ENCODE peak calls at places on chromosomes 3 and 15, in seven cellular contexts. One of them, this sample, is unnamed.

GRCh38 chr15:89399070-89399389 is 64.4 kb upstream of the POLG start:
- DNase-seq in hepatocyte: no peak
- DNase-seq in mammary epithelial cell: no peak
- DNase-seq in BE2C: no peak
- DNase-seq in GM12865: no peak
- DNase-seq in cardiac fibroblast: no peak
- DNase-seq in psoas muscle: no peak
- DNase-seq in this sample: no peak

GRCh38 chr15:67174864-67175573 is 79.4 kb downstream of the AAGAB start:
- DNase-seq in hepatocyte: peak
- DNase-seq in BE2C: peak
- DNase-seq in cardiac fibroblast: peak
- DNase-seq in psoas muscle: no peak
- DNase-seq in GM12865: peak
- DNase-seq in mammary epithelial cell: peak
- DNase-seq in this sample: peak

GRCh38 chr15:90836296-90836871 is 32.0 kb upstream of the FURIN start:
- DNase-seq in GM12865: no peak
- DNase-seq in hepatocyte: peak
- DNase-seq in mammary epithelial cell: no peak
- DNase-seq in cardiac fibroblast: peak
- DNase-seq in BE2C: peak
- DNase-seq in psoas muscle: no peak
- DNase-seq in this sample: peak

GRCh38 chr3:135851201-135852061 is 114.1 kb upstream of the PPP2R3A start:
- DNase-seq in psoas muscle: no peak
- DNase-seq in BE2C: no peak
- DNase-seq in mammary epithelial cell: peak
- DNase-seq in hepatocyte: no peak
- DNase-seq in cardiac fibroblast: peak
- DNase-seq in GM12865: no peak
- DNase-seq in this sample: peak

GRCh38 chr15:41585140-41586047 is 26.4 kb downstream of the TYRO3 start:
- DNase-seq in psoas muscle: peak
- DNase-seq in BE2C: peak
- DNase-seq in cardiac fibroblast: peak
- DNase-seq in GM12865: no peak
- DNase-seq in hepatocyte: peak
- DNase-seq in mammary epithelial cell: peak
- DNase-seq in this sample: peak

GRCh38 chr3:153052096-153052460 is 109.9 kb upstream of the RAP2B start:
- DNase-seq in psoas muscle: no peak
- DNase-seq in hepatocyte: peak
- DNase-seq in cardiac fibroblast: peak
- DNase-seq in BE2C: no peak
- DNase-seq in mammary epithelial cell: peak
- DNase-seq in GM12865: no peak
- DNase-seq in this sample: peak

GRCh38 chr3:71130516-71131384 is 452.8 kb downstream of the FOXP1 start:
- DNase-seq in hepatocyte: peak
- DNase-seq in GM12865: peak
- DNase-seq in psoas muscle: peak
- DNase-seq in cardiac fibroblast: peak
- DNase-seq in BE2C: peak
- DNase-seq in mammary epithelial cell: peak
- DNase-seq in this sample: peak

GRCh38 chr3:126085841-126086240 is 1.9 kb upstream of the SLC41A3 start:
- DNase-seq in cardiac fibroblast: no peak
- DNase-seq in psoas muscle: no peak
- DNase-seq in GM12865: no peak
- DNase-seq in hepatocyte: no peak
- DNase-seq in BE2C: no peak
- DNase-seq in mammary epithelial cell: no peak
- DNase-seq in this sample: no peak

GRCh38 chr15:55434989-55435825 is 26.9 kb downstream of the PIERCE2 start:
- DNase-seq in cardiac fibroblast: peak
- DNase-seq in mammary epithelial cell: peak
- DNase-seq in BE2C: no peak
- DNase-seq in hepatocyte: peak
- DNase-seq in GM12865: peak
- DNase-seq in psoas muscle: no peak
- DNase-seq in this sample: peak

GRCh38 chr3:16511561-16512434 is 1.7 kb downstream of the RFTN1 start:
- DNase-seq in cardiac fibroblast: peak
- DNase-seq in GM12865: peak
- DNase-seq in hepatocyte: no peak
- DNase-seq in BE2C: no peak
- DNase-seq in mammary epithelial cell: no peak
- DNase-seq in psoas muscle: peak
- DNase-seq in this sample: peak

GRCh38 chr15:72197460-72198409 is at the start of gene GRAMD2A:
- DNase-seq in psoas muscle: peak
- DNase-seq in mammary epithelial cell: peak
- DNase-seq in hepatocyte: peak
- DNase-seq in BE2C: peak
- DNase-seq in cardiac fibroblast: peak
- DNase-seq in GM12865: peak
- DNase-seq in this sample: peak

GRCh38 chr3:126360714-126361060 is 3.5 kb upstream of the KLF15 start:
- DNase-seq in mammary epithelial cell: no peak
- DNase-seq in hepatocyte: no peak
- DNase-seq in GM12865: no peak
- DNase-seq in psoas muscle: no peak
- DNase-seq in BE2C: peak
- DNase-seq in cardiac fibroblast: no peak
- DNase-seq in this sample: no peak

GRCh38 chr3:169871129-169871886 is 1.6 kb upstream of the LRRC31 start:
- DNase-seq in BE2C: no peak
- DNase-seq in hepatocyte: no peak
- DNase-seq in cardiac fibroblast: no peak
- DNase-seq in GM12865: peak
- DNase-seq in mammary epithelial cell: peak
- DNase-seq in psoas muscle: no peak
- DNase-seq in this sample: peak

GRCh38 chr3:13378155-13378554 is 42.0 kb downstream of the NUP210 start:
- DNase-seq in mammary epithelial cell: no peak
- DNase-seq in hepatocyte: no peak
- DNase-seq in psoas muscle: no peak
- DNase-seq in GM12865: peak
- DNase-seq in BE2C: no peak
- DNase-seq in cardiac fibroblast: peak
- DNase-seq in this sample: no peak

GRCh38 chr3:51394541-51394940 is 3.5 kb downstream of the RBM15B start:
- DNase-seq in GM12865: no peak
- DNase-seq in BE2C: no peak
- DNase-seq in mammary epithelial cell: no peak
- DNase-seq in hepatocyte: no peak
- DNase-seq in psoas muscle: no peak
- DNase-seq in cardiac fibroblast: no peak
- DNase-seq in this sample: no peak
- H3K4me3 ChIP-seq in GM12865: no peak
- H3K4me3 ChIP-seq in BE2C: no peak
- H3K4me3 ChIP-seq in mammary epithelial cell: no peak
- H3K4me3 ChIP-seq in hepatocyte: no peak
- H3K4me3 ChIP-seq in psoas muscle: peak
- H3K4me3 ChIP-seq in cardiac fibroblast: no peak
- H3K4me3 ChIP-seq in this sample: no peak

DNA sequence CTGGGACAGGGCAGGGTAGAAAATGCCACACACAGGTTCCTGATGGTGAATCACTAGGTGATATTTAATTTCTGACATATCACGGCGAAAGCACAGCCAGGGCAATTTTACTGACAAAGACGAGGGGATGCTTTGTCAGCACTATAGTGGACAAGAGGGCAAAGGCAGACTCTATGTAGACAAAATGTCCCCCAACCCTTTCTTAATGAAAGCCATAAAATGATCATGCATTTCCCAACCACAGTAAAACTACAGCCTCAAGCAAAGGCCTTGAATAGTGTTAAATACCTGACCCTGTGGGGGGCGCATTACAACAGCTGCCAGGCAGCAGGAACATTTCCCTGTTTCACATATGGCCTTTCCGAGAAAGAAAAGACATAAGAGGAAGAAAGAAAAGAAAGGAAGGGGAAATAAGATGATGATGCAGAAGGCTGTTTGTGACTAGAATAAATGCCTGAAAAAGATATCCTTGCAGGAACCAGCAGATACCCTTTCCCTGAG is 49.5 kb downstream of the GLDN start:
- DNase-seq in hepatocyte: no peak
- DNase-seq in GM12865: no peak
- DNase-seq in mammary epithelial cell: no peak
- DNase-seq in cardiac fibroblast: no peak
- DNase-seq in psoas muscle: no peak
- DNase-seq in BE2C: no peak
- DNase-seq in this sample: no peak
- TF ChIP-seq CTCF in hepatocyte: no peak
- TF ChIP-seq CTCF in GM12865: no peak
- TF ChIP-seq CTCF in mammary epithelial cell: no peak
- TF ChIP-seq CTCF in cardiac fibroblast: no peak
- TF ChIP-seq CTCF in psoas muscle: no peak
- TF ChIP-seq CTCF in BE2C: no peak
- TF ChIP-seq CTCF in this sample: no peak

DNA sequence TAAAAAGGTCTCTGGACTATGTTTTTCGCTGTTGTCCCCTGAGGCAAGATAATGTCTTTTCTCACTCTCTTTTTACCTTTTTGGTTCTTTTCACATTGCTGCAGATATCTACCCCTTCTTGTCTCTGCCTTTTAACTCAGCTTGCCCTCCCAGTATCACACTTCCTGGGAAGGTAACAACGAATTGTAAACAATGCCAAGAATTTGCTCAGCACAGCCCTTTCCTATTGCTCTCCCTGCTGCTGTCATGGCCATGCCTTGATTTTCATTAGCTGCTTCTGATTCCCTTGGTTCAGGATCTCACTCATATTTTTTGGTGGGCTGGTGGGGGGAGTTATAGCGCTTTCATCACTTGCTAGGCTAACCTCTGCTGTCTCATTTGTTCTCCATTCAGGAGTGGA is 123.1 kb upstream of the DPH6 start:
- DNase-seq in mammary epithelial cell: no peak
- DNase-seq in BE2C: no peak
- DNase-seq in psoas muscle: no peak
- DNase-seq in GM12865: no peak
- DNase-seq in hepatocyte: no peak
- DNase-seq in cardiac fibroblast: no peak
- DNase-seq in this sample: no peak
- H3K4me3 ChIP-seq in mammary epithelial cell: no peak
- H3K4me3 ChIP-seq in BE2C: no peak
- H3K4me3 ChIP-seq in psoas muscle: no peak
- H3K4me3 ChIP-seq in GM12865: no peak
- H3K4me3 ChIP-seq in hepatocyte: no peak
- H3K4me3 ChIP-seq in cardiac fibroblast: no peak
- H3K4me3 ChIP-seq in this sample: no peak

GRCh38 chr3:191809326-191809949 is 348.5 kb downstream of the PYDC2 start:
- DNase-seq in BE2C: no peak
- DNase-seq in hepatocyte: no peak
- DNase-seq in GM12865: no peak
- DNase-seq in psoas muscle: no peak
- DNase-seq in cardiac fibroblast: no peak
- DNase-seq in mammary epithelial cell: no peak
- DNase-seq in this sample: peak
- TF ChIP-seq CTCF in BE2C: no peak
- TF ChIP-seq CTCF in hepatocyte: no peak
- TF ChIP-seq CTCF in GM12865: no peak
- TF ChIP-seq CTCF in psoas muscle: no peak
- TF ChIP-seq CTCF in cardiac fibroblast: no peak
- TF ChIP-seq CTCF in mammary epithelial cell: peak
- TF ChIP-seq CTCF in this sample: no peak

DNA sequence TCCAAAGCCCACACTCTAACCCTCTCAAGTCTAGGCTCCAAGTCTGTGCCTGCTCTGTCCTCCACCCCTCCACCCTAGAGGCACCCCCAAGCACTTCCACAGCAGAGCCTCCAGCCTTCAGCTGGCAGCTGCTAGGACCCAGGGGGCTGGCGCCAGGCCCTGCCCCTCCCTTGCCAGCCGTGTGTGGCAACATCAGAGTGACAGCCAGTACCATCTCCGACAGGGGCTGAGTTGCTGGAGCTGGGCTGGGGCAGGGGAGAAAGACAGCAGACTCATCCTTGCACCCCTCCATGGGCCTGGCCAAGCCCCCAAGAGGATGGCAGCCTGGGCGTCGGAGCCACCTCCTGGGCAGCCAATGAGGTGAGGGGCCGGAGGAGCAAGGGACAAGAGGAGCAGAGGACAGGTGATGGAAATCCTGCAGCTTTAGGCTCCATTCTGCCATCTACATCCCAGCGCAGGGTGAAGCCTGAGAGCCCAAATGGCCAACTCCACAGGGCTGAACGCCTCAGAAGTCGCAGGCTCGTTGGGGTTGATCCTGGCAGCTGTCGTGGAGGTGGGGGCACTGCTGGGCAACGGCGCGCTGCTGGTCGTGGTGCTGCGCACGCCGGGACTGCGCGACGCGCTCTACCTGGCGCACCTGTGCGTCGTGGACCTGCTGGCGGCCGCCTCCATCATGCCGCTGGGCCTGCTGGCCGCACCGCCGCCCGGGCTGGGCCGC is at the start of gene GPR62:
- DNase-seq in mammary epithelial cell: no peak
- DNase-seq in cardiac fibroblast: no peak
- DNase-seq in GM12865: no peak
- DNase-seq in hepatocyte: no peak
- DNase-seq in BE2C: no peak
- DNase-seq in psoas muscle: no peak
- DNase-seq in this sample: no peak
- H3K4me3 ChIP-seq in mammary epithelial cell: no peak
- H3K4me3 ChIP-seq in cardiac fibroblast: no peak
- H3K4me3 ChIP-seq in GM12865: no peak
- H3K4me3 ChIP-seq in hepatocyte: peak
- H3K4me3 ChIP-seq in BE2C: no peak
- H3K4me3 ChIP-seq in psoas muscle: peak
- H3K4me3 ChIP-seq in this sample: no peak

GRCh38 chr3:11845661-11846060 is 1.0 kb downstream of the TAMM41 start:
- DNase-seq in psoas muscle: no peak
- DNase-seq in hepatocyte: peak
- DNase-seq in mammary epithelial cell: no peak
- DNase-seq in GM12865: peak
- DNase-seq in cardiac fibroblast: no peak
- DNase-seq in BE2C: no peak
- DNase-seq in this sample: peak

GRCh38 chr3:11847035-11847394 is 330 bp upstream of the TAMM41 start:
- DNase-seq in hepatocyte: no peak
- DNase-seq in GM12865: no peak
- DNase-seq in mammary epithelial cell: no peak
- DNase-seq in BE2C: no peak
- DNase-seq in psoas muscle: no peak
- DNase-seq in cardiac fibroblast: no peak
- DNase-seq in this sample: no peak

GRCh38 chr3:11850003-11850402 is 3.3 kb upstream of the TAMM41 start:
- DNase-seq in cardiac fibroblast: no peak
- DNase-seq in mammary epithelial cell: no peak
- DNase-seq in hepatocyte: no peak
- DNase-seq in GM12865: no peak
- DNase-seq in psoas muscle: no peak
- DNase-seq in BE2C: no peak
- DNase-seq in this sample: no peak

GRCh38 chr3:11846281-11847034 is at the start of gene TAMM41:
- DNase-seq in BE2C: peak
- DNase-seq in GM12865: peak
- DNase-seq in psoas muscle: peak
- DNase-seq in cardiac fibroblast: peak
- DNase-seq in mammary epithelial cell: peak
- DNase-seq in hepatocyte: peak
- DNase-seq in this sample: peak

GRCh38 chr3:11847607-11848006 is 922 bp upstream of the TAMM41 start:
- DNase-seq in psoas muscle: no peak
- DNase-seq in BE2C: no peak
- DNase-seq in cardiac fibroblast: no peak
- DNase-seq in hepatocyte: no peak
- DNase-seq in mammary epithelial cell: no peak
- DNase-seq in GM12865: no peak
- DNase-seq in this sample: peak
- TF ChIP-seq CTCF in psoas muscle: no peak
- TF ChIP-seq CTCF in BE2C: peak
- TF ChIP-seq CTCF in cardiac fibroblast: no peak
- TF ChIP-seq CTCF in hepatocyte: no peak
- TF ChIP-seq CTCF in mammary epithelial cell: peak
- TF ChIP-seq CTCF in GM12865: no peak
- TF ChIP-seq CTCF in this sample: peak

This sample was measured in epithelial cell of esophagus.